ENCODE peak calls at places on chromosome 17, in seven cellular contexts. P is AG04450, U is AG04449, M is adipocyte, V is heart right ventricle, A is foreskin fibroblast, H is small intestine. I is an unnamed sample.

GRCh38 chr17:14699569-14700190 is 398.8 kb downstream of the HS3ST3B1 start:
- DNase-seq in P (no peak), U (no peak), M (no peak), V (no peak), A (no peak), H (no peak), I (no peak)

GRCh38 chr17:83186226-83186625 is 106.8 kb downstream of the METRNL start:
- DNase-seq in P (no peak), U (no peak), M (no peak), V (no peak), A (no peak), H (no peak), I (peak)

GRCh38 chr17:16948587-16949376 is 23.1 kb downstream of the TNFRSF13B start:
- DNase-seq in P (no peak), U (no peak), M (no peak), V (no peak), A (no peak), H (no peak), I (no peak)

GRCh38 chr17:51803161-51803560 is 355.4 kb downstream of the CA10 start:
- DNase-seq in P (no peak), U (no peak), M (no peak), V (no peak), A (no peak), H (no peak), I (no peak)

GRCh38 chr17:69466905-69467630 is 52.6 kb downstream of the MAP2K6 start:
- DNase-seq in P (no peak), U (no peak), M (no peak), V (no peak), A (no peak), H (peak), I (no peak)

GRCh38 chr17:73309727-73310555 is 1.9 kb downstream of the CDC42EP4 start:
- DNase-seq in P (no peak), U (no peak), M (no peak), V (no peak), A (no peak), H (peak), I (peak)

GRCh38 chr17:72421128-72422092 is 300.6 kb downstream of the SOX9 start:
- DNase-seq in P (peak), U (peak), M (peak), V (no peak), A (peak), H (peak), I (no peak)

GRCh38 chr17:40121191-40121885 is 433 bp upstream of the MSL1 start:
- DNase-seq in P (no peak), U (no peak), M (peak), V (peak), A (peak), H (no peak), I (peak)

GRCh38 chr17:15453246-15453645 is 14.2 kb downstream of the CDRT4 start:
- DNase-seq in P (no peak), U (no peak), M (peak), V (no peak), A (no peak), H (no peak), I (no peak)

GRCh38 chr17:62911106-62911505 is 54.9 kb upstream of the TANC2 start:
- DNase-seq in P (no peak), U (no peak), M (no peak), V (no peak), A (no peak), H (no peak), I (no peak)

GRCh38 chr17:43020789-43021738 is 1.1 kb downstream of the VAT1 start:
- DNase-seq in P (no peak), U (no peak), M (peak), V (peak), A (peak), H (peak), I (peak)

GRCh38 chr17:10177921-10178788 is 20.3 kb downstream of the GAS7 start:
- DNase-seq in P (no peak), U (peak), M (peak), V (no peak), A (no peak), H (no peak), I (no peak)

GRCh38 chr17:40598021-40598927 is 33.0 kb upstream of the CCR7 start:
- DNase-seq in P (no peak), U (no peak), M (no peak), V (no peak), A (no peak), H (no peak), I (no peak)

GRCh38 chr17:52744179-52744578 is 585.7 kb upstream of the CA10 start:
- DNase-seq in P (no peak), U (no peak), M (no peak), V (no peak), A (no peak), H (no peak), I (no peak)

GRCh38 chr17:46208997-46209396 is 15.8 kb upstream of the KANSL1 start:
- DNase-seq in P (no peak), U (no peak), M (no peak), V (no peak), A (no peak), H (no peak), I (no peak)

GRCh38 chr17:82121660-82122629 is 23.9 kb upstream of the FASN start:
- DNase-seq in P (no peak), U (no peak), M (no peak), V (no peak), A (no peak), H (no peak), I (no peak)

GRCh38 chr17:12990041-12990808 is 27.6 kb downstream of the ELAC2 start:
- DNase-seq in P (no peak), U (no peak), M (no peak), V (peak), A (no peak), H (no peak), I (no peak)

GRCh38 chr17:77470330-77470786 is 329.6 kb downstream of the SEC14L1 start:
- DNase-seq in P (no peak), U (no peak), M (no peak), V (no peak), A (no peak), H (no peak), I (no peak)

GRCh38 chr17:17818088-17818526 is 18.7 kb downstream of the SREBF1 start:
- DNase-seq in P (no peak), U (no peak), M (no peak), V (no peak), A (no peak), H (peak), I (no peak)

GRCh38 chr17:11739848-11740247 is 141.6 kb downstream of the DNAH9 start:
- DNase-seq in P (no peak), U (no peak), M (no peak), V (no peak), A (no peak), H (no peak), I (no peak)

DNA sequence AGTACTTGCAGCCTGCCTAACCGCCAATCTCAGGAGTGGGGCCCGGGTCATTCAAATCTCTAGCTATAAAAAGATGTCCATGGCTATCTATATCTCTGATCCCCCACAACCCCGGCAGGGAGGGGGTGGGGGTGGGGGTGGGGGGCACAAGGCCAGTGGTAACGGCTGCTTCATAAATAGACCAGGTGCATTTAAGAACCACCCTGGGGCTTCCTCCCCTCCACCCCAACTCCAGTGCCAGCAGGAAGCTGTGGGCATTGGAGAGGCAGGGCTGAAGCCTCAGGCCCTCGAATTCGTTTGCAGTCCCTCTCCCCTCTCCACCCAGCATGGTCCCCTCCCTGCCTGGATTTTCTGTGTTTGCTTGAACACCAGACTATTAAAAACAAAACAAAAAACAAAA is 56.0 kb downstream of the RAP1GAP2 start:
- DNase-seq in P (no peak), U (no peak), M (no peak), V (no peak), A (no peak), H (no peak), I (no peak)
- H3K4me3 ChIP-seq in P (no peak), U (no peak), M (no peak), V (no peak), A (no peak), H (no peak), I (no peak)

GRCh38 chr17:48107137-48108055 is at the start of gene SNX11:
- DNase-seq in P (peak), U (peak), M (peak), V (peak), A (peak), H (peak), I (peak)

GRCh38 chr17:48110722-48111121 is 3.2 kb downstream of the SNX11 start:
- DNase-seq in P (no peak), U (no peak), M (no peak), V (no peak), A (no peak), H (no peak), I (no peak)

GRCh38 chr17:48111937-48112241 is 4.3 kb downstream of the SNX11 start:
- DNase-seq in P (no peak), U (no peak), M (no peak), V (no peak), A (no peak), H (no peak), I (no peak)

DNA sequence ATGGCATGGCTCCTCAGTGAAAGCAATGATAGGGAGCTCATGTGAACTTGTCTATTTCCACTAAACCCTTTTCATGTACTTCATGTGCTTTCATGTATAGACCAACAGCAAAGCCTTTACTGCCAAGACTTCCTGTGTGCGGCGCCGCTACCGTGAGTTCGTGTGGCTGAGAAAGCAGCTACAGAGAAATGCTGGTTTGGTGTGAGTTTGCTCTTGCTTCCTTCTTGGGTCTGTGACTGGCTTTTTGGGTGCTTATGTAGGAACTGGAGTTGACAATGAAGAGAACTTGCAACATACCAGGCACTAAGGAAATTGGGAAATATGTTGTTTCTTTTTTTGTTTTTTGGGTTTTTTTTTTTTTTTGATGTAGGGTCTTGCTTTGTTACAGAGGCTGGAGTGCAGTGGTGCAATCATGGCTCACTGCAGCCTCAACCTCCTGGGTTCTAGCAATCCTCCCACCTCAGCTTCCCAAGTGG is 5.7 kb downstream of the SNX11 start:
- DNase-seq in P (no peak), U (no peak), M (no peak), V (no peak), A (no peak), H (no peak), I (no peak)
- H3K4me3 ChIP-seq in P (no peak), U (no peak), M (no peak), V (no peak), A (no peak), H (no peak), I (no peak)

DNA sequence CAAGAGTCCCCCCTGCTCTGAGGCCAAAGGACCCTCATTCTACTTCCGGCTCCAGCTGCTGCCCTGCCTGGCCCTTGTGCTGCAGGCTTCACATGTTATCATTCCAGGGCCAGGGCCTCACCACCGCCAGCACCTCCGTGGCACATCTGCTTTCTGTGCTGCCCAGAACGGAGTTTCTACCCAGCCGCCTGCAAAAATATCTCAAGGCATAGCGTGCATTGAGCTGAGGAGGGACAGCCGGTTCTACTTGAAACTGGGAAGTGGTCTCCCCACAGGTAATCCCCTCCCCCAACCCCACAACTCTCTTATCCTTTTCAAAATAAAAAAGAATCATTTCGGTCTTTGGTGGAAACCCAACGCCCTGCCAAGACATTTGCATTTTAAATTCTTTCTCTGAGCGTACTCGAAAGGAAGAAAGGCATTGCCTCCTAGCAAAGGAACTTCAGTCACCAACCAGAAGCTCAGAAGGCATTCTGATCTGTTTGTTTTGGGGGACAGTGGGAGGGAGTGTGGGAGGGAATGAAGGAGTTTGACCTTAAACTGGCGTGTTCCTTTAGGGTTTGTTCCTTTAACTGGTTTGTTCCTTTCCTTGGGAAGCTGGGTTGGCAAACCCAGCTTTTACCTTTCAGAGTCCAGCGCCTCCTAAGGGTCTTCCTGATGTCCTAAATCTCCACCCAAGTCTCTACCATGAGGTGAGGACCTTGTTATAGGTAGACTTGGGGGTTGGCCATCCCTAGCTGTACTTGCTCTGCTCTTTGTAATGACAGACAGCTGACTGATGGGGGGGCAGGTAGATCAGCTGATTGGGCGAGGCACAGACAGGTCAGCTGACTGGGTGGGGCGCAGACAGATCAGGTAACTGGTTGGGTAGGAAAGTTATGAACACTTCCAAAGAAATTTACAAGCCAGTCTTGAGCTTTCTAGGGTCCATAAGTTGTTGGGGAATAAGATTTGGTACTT is 33.4 kb upstream of the PIK3R6 start:
- DNase-seq in P (no peak), U (no peak), M (no peak), V (no peak), A (no peak), H (no peak), I (no peak)
- H3K4me3 ChIP-seq in P (no peak), U (no peak), M (no peak), V (no peak), A (no peak), H (no peak), I (no peak)

GRCh38 chr17:80263253-80264047 is 2.8 kb downstream of the RNF213 start:
- DNase-seq in P (peak), U (peak), M (peak), V (peak), A (peak), H (peak), I (no peak)

GRCh38 chr17:80265205-80266068 is 4.8 kb downstream of the RNF213 start:
- DNase-seq in P (no peak), U (no peak), M (no peak), V (no peak), A (no peak), H (peak), I (no peak)

GRCh38 chr17:80264793-80265075 is 4.1 kb downstream of the RNF213 start:
- DNase-seq in P (no peak), U (no peak), M (no peak), V (no peak), A (no peak), H (no peak), I (no peak)

GRCh38 chr17:80262775-80263244 is 2.2 kb downstream of the RNF213 start:
- DNase-seq in P (no peak), U (no peak), M (no peak), V (no peak), A (no peak), H (no peak), I (no peak)

DNA sequence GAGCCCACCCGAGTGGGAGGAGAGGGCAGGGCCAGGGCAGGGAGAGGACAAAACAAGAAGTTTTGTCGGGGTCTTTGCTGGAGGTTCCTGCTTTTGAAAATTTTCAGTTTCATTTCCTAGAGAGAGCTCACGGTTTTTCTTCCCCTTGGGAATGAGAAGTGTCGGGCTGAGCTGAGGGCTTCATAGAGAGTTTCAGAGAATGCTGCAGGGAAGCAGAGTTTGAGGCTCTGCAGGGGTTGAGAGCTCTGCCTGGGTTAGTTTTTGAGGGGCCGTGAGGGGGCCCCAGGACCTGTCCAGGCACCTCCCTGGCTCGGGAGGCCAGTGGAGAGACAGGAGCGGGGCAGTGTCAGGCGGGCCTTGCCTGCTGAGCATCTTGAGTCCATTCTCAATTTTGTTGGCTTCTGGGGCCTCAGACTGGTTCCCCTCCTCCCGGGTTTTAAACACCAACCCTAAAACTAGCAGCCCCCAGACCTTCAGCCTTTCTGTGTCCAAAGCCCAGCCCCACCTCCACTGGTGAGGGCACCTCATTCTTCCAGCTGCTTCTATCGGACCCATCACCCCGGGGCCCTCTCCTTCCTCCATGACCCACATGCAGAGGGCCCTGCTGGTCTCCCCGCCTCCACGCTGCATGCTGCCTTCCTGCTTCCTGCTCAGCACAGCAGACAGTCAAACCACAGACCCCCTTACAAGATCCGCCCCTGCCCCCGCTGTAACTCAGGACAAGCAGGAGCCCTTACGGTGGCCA is 3.6 kb downstream of the RNF213 start:
- DNase-seq in P (no peak), U (no peak), M (no peak), V (no peak), A (no peak), H (peak), I (no peak)
- H3K4me3 ChIP-seq in P (peak), U (peak), M (peak), V (peak), A (peak), H (peak), I (no peak)

DNA sequence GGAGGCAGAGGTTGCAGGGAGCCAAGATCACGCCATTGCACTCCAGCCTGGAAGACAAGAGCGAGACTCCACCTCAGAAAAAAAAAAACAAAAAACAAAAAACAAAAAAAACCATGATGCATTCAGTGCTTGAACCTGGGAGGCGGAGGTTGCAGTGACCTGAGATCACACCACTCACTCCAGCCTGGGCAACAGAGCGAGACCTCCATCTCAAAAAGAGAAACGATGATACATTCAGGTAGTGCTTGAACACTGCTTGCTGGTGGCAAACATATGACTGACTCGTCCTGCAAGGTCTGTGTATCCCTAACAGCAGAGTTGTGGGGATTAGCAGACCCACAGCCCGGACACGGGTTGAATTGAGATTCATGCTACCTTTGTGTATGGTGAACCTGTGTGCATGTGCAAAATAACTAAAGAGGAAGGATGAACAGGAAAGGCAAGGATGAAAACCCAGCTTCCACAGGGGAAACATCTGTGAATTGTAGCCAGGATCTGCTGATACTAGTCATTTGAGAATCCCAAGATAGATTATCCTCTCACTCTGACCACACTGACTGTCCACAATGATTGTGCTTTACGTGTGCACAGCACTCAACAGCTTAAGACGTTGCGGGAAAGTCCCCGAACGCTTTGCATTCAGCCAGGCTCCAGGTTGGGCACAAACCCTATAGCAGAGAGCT is 52.4 kb upstream of the MRPS23 start:
- DNase-seq in P (no peak), U (no peak), M (no peak), V (no peak), A (no peak), H (no peak), I (no peak)
- H3K4me3 ChIP-seq in P (no peak), U (no peak), M (no peak), V (no peak), A (no peak), H (no peak), I (no peak)

DNA sequence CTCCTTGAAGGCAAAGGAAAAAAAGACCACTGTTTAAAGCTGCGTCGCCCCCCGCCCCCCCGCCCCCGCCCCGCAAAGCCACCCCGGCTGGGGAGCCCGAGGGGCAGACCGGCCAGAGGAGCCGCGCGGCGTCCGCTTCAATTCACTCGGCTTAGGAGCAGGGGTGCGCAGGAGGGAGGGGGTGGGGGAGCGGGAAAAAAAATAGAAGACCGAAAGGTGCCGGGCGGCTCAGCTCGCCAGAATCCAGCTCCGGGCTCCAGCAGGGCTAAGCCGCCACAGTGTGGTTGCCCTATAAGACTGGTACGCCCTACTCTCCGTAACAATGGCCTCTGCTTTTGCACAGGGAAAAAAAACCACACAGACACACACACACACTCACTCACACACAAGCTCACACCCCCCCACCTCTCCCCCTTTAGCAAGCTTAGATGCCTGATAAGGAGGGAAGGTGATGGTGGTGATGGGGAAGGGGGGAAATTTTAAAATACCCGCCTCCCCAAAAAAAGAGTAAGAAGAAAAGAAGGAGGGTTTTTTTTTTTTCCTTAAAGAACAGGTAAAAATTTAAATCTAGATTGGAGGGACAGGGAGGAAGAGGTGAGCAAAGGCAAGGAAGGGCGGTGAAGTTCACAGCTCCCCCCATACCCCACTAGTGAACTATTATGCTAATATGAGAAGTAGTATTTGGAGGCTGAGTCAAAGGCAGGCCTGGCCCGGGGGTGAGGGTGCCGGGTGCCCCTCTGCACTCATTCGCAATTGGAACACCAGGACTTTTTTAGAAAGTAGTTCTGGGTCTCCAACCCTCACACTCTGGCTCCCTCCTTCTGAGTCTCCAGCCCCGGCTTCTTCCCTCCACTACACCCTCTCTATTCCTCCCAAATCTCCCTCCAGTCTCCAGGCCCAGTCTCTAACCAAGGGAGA is 11.0 kb upstream of the HOXB2 start:
- DNase-seq in P (no peak), U (no peak), M (no peak), V (no peak), A (no peak), H (no peak), I (peak)
- H3K4me3 ChIP-seq in P (peak), U (peak), M (peak), V (peak), A (peak), H (peak), I (peak)